ENCODE peak calls at places on chromosomes 3 and 15, in seven cellular contexts. X, V, L, U, M, I and Y are unnamed samples.

GRCh38 chr3:120093923-120094775 is at the start of gene GSK3B:
- DNase-seq in X (peak), V (peak), L (no peak), U (no peak), M (peak), I (peak), Y (peak)

GRCh38 chr15:27826411-27826810 is 272.7 kb downstream of the OCA2 start:
- DNase-seq in X (no peak), V (no peak), L (no peak), U (no peak), M (no peak), I (no peak), Y (no peak)

GRCh38 chr15:73134196-73134595 is 81.9 kb downstream of the NEO1 start:
- DNase-seq in X (no peak), V (no peak), L (no peak), U (no peak), M (no peak), I (no peak), Y (no peak)

GRCh38 chr15:71781179-71781964 is 29.0 kb upstream of the NR2E3 start:
- DNase-seq in X (peak), V (no peak), L (peak), U (no peak), M (no peak), I (no peak), Y (no peak)

GRCh38 chr3:70808881-70809280 is 496.4 kb upstream of the MDFIC2 start:
- DNase-seq in X (no peak), V (no peak), L (no peak), U (no peak), M (no peak), I (no peak), Y (no peak)

GRCh38 chr15:79372428-79372827 is 59.7 kb upstream of the MINAR1 start:
- DNase-seq in X (no peak), V (no peak), L (no peak), U (no peak), M (no peak), I (peak), Y (no peak)

GRCh38 chr15:41607033-41607432 is 48.0 kb downstream of the TYRO3 start:
- DNase-seq in X (no peak), V (no peak), L (peak), U (no peak), M (no peak), I (no peak), Y (no peak)

GRCh38 chr3:58631742-58632141 is 34.8 kb downstream of the FAM3D start:
- DNase-seq in X (no peak), V (no peak), L (no peak), U (no peak), M (no peak), I (no peak), Y (no peak)

GRCh38 chr3:121998030-121998580 is 23.9 kb downstream of the ILDR1 start:
- DNase-seq in X (no peak), V (no peak), L (peak), U (no peak), M (no peak), I (no peak), Y (peak)

GRCh38 chr3:78839710-78840109 is 928.1 kb downstream of the ROBO1 start:
- DNase-seq in X (no peak), V (no peak), L (peak), U (no peak), M (no peak), I (no peak), Y (no peak)

GRCh38 chr3:1583044-1583443 is 490.2 kb downstream of the CNTN6 start:
- DNase-seq in X (no peak), V (no peak), L (no peak), U (no peak), M (no peak), I (no peak), Y (no peak)

GRCh38 chr15:70526221-70526973 is 237.0 kb downstream of the UACA start:
- DNase-seq in X (peak), V (no peak), L (peak), U (peak), M (no peak), I (peak), Y (no peak)

GRCh38 chr15:63597033-63597790 is at the start of gene FBXL22:
- DNase-seq in X (no peak), V (no peak), L (peak), U (peak), M (no peak), I (peak), Y (no peak)

GRCh38 chr15:38263996-38264395 is 11.4 kb downstream of the SPRED1 start:
- DNase-seq in X (no peak), V (no peak), L (peak), U (no peak), M (no peak), I (no peak), Y (no peak)

GRCh38 chr3:69791919-69792399 is 52.7 kb downstream of the MITF start:
- DNase-seq in X (no peak), V (no peak), L (peak), U (no peak), M (no peak), I (no peak), Y (no peak)

GRCh38 chr3:14123308-14124222 is 1.1 kb downstream of the CHCHD4 start:
- DNase-seq in X (no peak), V (no peak), L (peak), U (no peak), M (no peak), I (peak), Y (peak)